ENCODE peak calls at places on chromosomes 3 and 15, in five cellular contexts. J, D, Y, K and U are unnamed samples.

GRCh38 chr3:102531686-102532085 is 96.9 kb downstream of the ZPLD1 start:
- DNase-seq in J (no peak), K (no peak), Y (no peak), D (no peak), U (no peak)

GRCh38 chr15:82894971-82895520 is 57.5 kb downstream of the HOMER2 start:
- DNase-seq in D (no peak), K (no peak), Y (no peak), J (peak; percentile 78), U (peak; percentile 67)

GRCh38 chr3:12470111-12470510 is 14.2 kb upstream of the TSEN2 start:
- DNase-seq in K (no peak), Y (no peak), D (no peak), J (no peak), U (no peak)

GRCh38 chr3:112111785-112112402 is 21.2 kb downstream of the GCSAM start:
- DNase-seq in K (peak; percentile 67), Y (peak; percentile 46), D (peak; percentile 71), J (peak; percentile 87), U (peak; percentile 83)

GRCh38 chr15:80437492-80437891 is 33.3 kb downstream of the ARNT2 start:
- DNase-seq in Y (no peak), D (no peak), K (no peak), J (no peak), U (no peak)

GRCh38 chr3:76134166-76134565 is 348.8 kb upstream of the ZNF717 start:
- DNase-seq in K (no peak), Y (no peak), D (no peak), J (no peak), U (no peak)

GRCh38 chr3:32780735-32781210 is 37.0 kb upstream of the TRIM71 start:
- DNase-seq in D (peak; percentile 98), J (peak; percentile 97), Y (peak; percentile 23), K (peak; percentile 20), U (peak; percentile 99)

GRCh38 chr15:82172506-82172905 is 90.0 kb downstream of the EFL1 start:
- DNase-seq in D (no peak), Y (peak; percentile 6), J (no peak), K (no peak), U (no peak)

GRCh38 chr15:98442379-98442833 is 205.9 kb upstream of the IGF1R start:
- DNase-seq in J (peak; percentile 80), Y (peak; percentile 57), K (peak; percentile 41), D (peak; percentile 75), U (peak; percentile 92)

GRCh38 chr3:119600732-119601131 is 3.0 kb downstream of the PLA1A start:
- DNase-seq in Y (peak; percentile 10), K (peak; percentile 48), J (peak; percentile 66), D (peak; percentile 82), U (peak; percentile 90)

GRCh38 chr3:23129817-23130216 is 73.3 kb upstream of the UBE2E2 start:
- DNase-seq in J (no peak), K (no peak), D (no peak), Y (no peak), U (no peak)

GRCh38 chr15:77898811-77899730 is 178.4 kb downstream of the TBC1D2B start:
- DNase-seq in Y (no peak), J (no peak), D (no peak), K (no peak), U (no peak)

GRCh38 chr15:96629501-96629900 is 299.0 kb downstream of the NR2F2 start:
- DNase-seq in D (no peak), J (no peak), Y (no peak), K (peak; percentile 15), U (no peak)

GRCh38 chr3:170868577-170869239 is 1.3 kb downstream of the RPL22L1 start:
- DNase-seq in J (no peak), D (no peak), Y (no peak), K (no peak), U (no peak)

GRCh38 chr3:160480931-160481330 is 31.3 kb upstream of the TRIM59 start:
- DNase-seq in K (no peak), J (no peak), Y (no peak), D (no peak), U (no peak)

GRCh38 chr15:41806291-41807181 is 21.4 kb upstream of the JMJD7 start:
- DNase-seq in Y (peak; percentile 24), J (peak; percentile 50), D (peak; percentile 57), K (no peak), U (peak; percentile 75)
- TF ChIP-seq CTCF in Y (peak; percentile 32), J (peak; percentile 37), D (peak; percentile 52), K (no peak), U (peak; percentile 65)

DNA sequence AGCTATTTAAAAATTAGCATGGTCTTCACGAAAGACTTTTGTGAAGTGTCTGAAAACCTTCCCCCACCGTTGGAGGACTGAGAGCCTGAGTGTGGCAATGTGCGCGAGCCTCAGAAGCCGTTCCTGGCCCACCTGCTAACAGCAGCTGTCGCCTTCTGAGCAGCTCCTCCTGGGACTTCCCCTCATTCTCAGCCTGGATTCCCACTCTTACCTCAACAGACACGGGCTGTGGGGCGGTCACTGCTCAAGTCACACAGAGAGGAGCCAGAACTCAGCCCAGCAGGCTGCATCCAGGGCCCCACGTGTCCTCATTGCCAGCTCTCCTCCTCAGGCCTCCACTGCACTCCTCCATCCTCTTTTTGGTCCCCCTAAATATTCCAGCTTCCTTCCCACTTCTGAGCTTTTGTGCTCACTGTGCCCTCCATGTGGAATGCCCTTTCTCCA is 7.8 kb downstream of the DNASE1L3 start:
- DNase-seq in Y (no peak), J (no peak), D (no peak), K (no peak), U (no peak)
- H3K27ac ChIP-seq in Y (no peak overlapping the region), J (no peak overlapping the region), D (no peak overlapping the region), K (no peak overlapping the region), U (no peak overlapping the region)

DNA sequence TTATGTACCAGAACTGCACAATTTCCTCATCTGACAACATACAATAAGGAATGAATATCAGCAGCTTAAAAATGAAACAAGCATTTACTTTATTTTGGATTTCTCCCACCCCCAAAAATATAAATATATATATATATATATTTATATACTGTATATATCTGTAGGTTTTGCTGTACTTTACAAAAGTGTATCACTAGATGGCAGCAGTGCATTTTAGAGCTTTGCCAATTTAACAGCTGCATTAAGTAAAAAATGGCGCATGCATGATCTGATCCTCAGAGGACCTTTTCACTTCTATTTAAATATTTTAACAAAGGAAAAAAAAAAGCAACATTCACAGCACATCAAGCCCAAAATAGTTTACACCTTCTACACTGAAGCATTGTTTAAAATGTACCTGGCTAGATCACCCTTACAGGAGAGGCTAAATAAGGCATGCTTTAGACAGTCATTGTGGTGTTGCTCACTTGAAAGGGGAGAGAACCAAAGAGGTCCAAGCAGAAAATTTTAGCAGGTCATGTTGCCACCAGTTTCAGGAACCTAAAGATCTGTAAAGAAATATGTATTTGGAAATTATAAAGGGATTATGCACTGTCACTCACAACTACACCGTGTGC is 72.6 kb downstream of the NPTN start:
- DNase-seq in Y (peak; percentile 46), J (peak; percentile 49), D (no peak), K (no peak), U (no peak)
- TF ChIP-seq CTCF in Y (peak; percentile 36), J (peak; percentile 59), D (peak; percentile 65), K (peak; percentile 57), U (peak; percentile 72)

GRCh38 chr3:196175717-196176116 is 35.5 kb downstream of the ZDHHC19 start:
- DNase-seq in J (no peak), Y (no peak), D (no peak), K (no peak), U (no peak)

GRCh38 chr3:196177567-196177966 is 33.6 kb downstream of the ZDHHC19 start:
- DNase-seq in D (no peak), K (no peak), Y (no peak), J (no peak), U (no peak)

GRCh38 chr3:196177967-196178366 is 33.2 kb downstream of the ZDHHC19 start:
- DNase-seq in J (no peak), K (no peak), D (no peak), Y (no peak), U (no peak)

GRCh38 chr3:196175116-196175625 is 36.0 kb downstream of the ZDHHC19 start:
- DNase-seq in D (no peak), J (no peak), K (no peak), Y (no peak), U (no peak)

GRCh38 chr3:196174652-196175051 is 36.5 kb downstream of the ZDHHC19 start:
- DNase-seq in J (no peak), D (no peak), Y (no peak), K (no peak), U (no peak)
- H3K27ac ChIP-seq in J (no peak overlapping the region), D (no peak overlapping the region), Y (no peak overlapping the region), K (no peak overlapping the region), U (no peak overlapping the region)